ENCODE peak calls at places on chromosomes 4 and X, in five cellular contexts. I, H, F, T and P are unnamed samples.

GRCh38 chr4:129526812-129527211 is 430.9 kb downstream of the C4orf33 start:
- DNase-seq in T (no peak), H (peak; percentile 8), F (no peak), I (no peak), P (no peak)

GRCh38 chr4:6999172-7000086 is 43.7 kb upstream of the TADA2B start:
- DNase-seq in H (no peak), F (no peak), T (peak; percentile 28), I (no peak), P (no peak)

GRCh38 chr4:56637791-56638190 is 43.3 kb downstream of the HOPX start:
- DNase-seq in I (no peak), F (no peak), H (no peak), T (no peak), P (no peak)

GRCh38 chr4:140740422-140740821 is 15.8 kb downstream of the TBC1D9 start:
- DNase-seq in I (no peak), H (peak; percentile 50), T (no peak), F (no peak), P (no peak)

GRCh38 chrX:110806145-110806544 is 10.5 kb upstream of the CHRDL1 start:
- DNase-seq in F (no peak), I (no peak), T (no peak), H (no peak), P (no peak)

GRCh38 chr4:166493828-166494432 is 620.9 kb downstream of the TLL1 start:
- DNase-seq in H (no peak), I (no peak), F (no peak), T (no peak), P (no peak)

GRCh38 chr4:73870260-73870659 is 1.1 kb downstream of the CXCL1 start:
- DNase-seq in H (no peak), I (no peak), T (no peak), F (no peak), P (no peak)

GRCh38 chrX:149267878-149268813 is 237.0 kb downstream of the IDS start:
- DNase-seq in F (peak; percentile 24), T (no peak), I (no peak), H (no peak), P (no peak)

GRCh38 chr4:69951602-69952001 is 13.9 kb downstream of the CSN2 start:
- DNase-seq in T (no peak), I (no peak), F (no peak), H (no peak), P (no peak)

GRCh38 chrX:121876316-121876715 is 828.9 kb downstream of the GLUD2 start:
- DNase-seq in T (no peak), H (no peak), I (no peak), F (no peak), P (no peak)

GRCh38 chrX:43971966-43972961 is 926 bp downstream of the NDP start:
- DNase-seq in I (no peak), T (no peak), F (no peak), H (no peak), P (no peak)

GRCh38 chrX:9390121-9390520 is 74.7 kb upstream of the TBL1X start:
- DNase-seq in F (no peak), T (no peak), H (no peak), I (no peak), P (no peak)

GRCh38 chr4:116588783-116589182 is 496.6 kb downstream of the TRAM1L1 start:
- DNase-seq in I (no peak), H (no peak), F (no peak), T (no peak), P (no peak)

GRCh38 chr4:80322716-80323115 is 12.8 kb upstream of the CFAP299 start:
- DNase-seq in T (no peak), I (no peak), H (no peak), F (no peak), P (no peak)

DNA sequence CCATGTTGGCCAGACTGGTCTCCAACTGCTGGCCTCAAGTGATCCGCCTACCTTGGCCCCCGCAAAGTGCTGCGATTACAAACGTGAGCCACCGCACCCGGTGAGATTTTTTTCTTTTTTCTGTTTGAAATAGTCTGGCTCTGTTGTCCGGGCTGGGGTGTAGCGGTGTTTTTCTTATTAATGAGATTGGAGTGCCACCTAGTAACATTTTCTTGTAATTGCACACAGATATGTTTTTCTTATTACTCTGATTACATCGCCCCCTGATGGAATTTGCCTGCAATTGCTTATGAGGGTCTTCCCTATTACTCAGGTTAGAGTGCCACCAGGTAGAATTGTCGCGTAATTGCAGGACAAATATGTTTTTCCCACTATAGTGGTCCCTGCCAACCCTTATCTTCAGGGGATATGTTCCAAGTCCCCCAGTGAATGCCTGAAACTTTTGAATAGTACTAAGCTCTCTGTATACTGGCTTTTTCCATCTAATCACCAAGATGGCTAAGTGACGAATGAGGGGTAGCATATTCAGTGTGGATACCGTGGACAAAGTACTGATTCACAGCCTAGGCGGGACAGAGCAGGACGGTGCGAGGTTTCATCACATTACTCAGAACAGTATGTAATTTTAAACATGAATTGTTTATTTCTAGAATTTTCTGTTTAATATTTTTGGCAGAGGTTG is 8.6 kb upstream of the PDHA1 start:
- DNase-seq in I (no peak), H (peak; percentile 75), F (peak; percentile 15), T (peak; percentile 27), P (peak; percentile 24)
- TF ChIP-seq ATF2 in I (no peak), H (no peak), F (no peak), T (no peak), P (no peak)

GRCh38 chrX:131025336-131025735 is 32.8 kb upstream of the ARHGAP36 start:
- DNase-seq in H (peak; percentile 33), T (no peak), F (no peak), I (no peak), P (no peak)
- TF ChIP-seq ATF2 in H (no peak), T (no peak), F (no peak), I (no peak), P (no peak)

GRCh38 chr4:189917161-189917891 is 23.3 kb upstream of the FRG1 start:
- DNase-seq in H (no peak), F (no peak), I (no peak), T (no peak), P (no peak)

GRCh38 chr4:189921058-189921457 is 19.6 kb upstream of the FRG1 start:
- DNase-seq in I (no peak), T (no peak), F (no peak), H (no peak), P (no peak)
- TF ChIP-seq ATF2 in I (no peak), T (no peak), F (no peak), H (no peak), P (no peak)

DNA sequence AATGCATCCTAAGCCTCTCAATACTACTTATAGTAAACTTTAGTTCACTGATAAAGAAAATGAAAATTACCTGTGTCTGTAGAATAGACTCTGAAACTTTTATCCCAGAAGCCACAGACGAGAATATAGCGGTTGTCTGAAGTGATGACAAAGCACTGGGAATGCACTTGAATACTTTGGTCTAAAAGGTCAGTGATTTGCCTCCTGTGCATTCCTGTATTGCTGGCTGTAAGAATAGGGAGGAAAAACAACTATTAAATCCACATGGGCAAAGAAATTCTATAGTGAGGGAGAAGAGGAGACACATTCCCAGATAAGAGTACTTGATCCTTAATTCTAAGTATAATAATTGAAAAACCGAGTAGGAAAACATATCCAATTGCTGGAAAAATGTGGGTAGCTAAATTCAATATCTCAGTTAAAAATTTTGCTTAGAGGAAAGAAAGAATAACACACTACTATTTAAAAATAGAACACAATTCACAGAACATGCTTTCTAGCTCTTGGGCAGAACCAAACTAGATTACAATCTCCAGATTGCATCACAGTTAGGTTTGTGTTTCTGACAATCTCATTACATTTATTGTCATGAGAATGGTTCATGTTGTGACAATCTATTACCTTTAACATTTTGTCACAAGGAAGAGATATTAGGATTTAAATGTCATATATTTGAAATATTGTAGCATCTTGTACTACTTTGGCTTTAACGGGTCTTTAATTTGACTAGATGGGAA is 232.1 kb downstream of the DCLK2 start:
- DNase-seq in F (no peak), T (no peak), H (no peak), I (no peak), P (no peak)
- TF ChIP-seq ATF2 in F (no peak), T (no peak), H (no peak), I (no peak), P (no peak)

GRCh38 chr4:34280131-34280530 is 1964.2 kb downstream of the ARAP2 start:
- DNase-seq in T (no peak), H (no peak), F (no peak), I (no peak), P (no peak)
- TF ChIP-seq ATF2 in T (no peak), H (no peak), F (no peak), I (no peak), P (no peak)

GRCh38 chr4:94880976-94881375 is 123.2 kb downstream of the BMPR1B start:
- DNase-seq in T (no peak), F (no peak), I (no peak), H (no peak), P (no peak)

GRCh38 chr4:94882756-94883155 is 125.0 kb downstream of the BMPR1B start:
- DNase-seq in T (no peak), F (no peak), H (no peak), I (no peak), P (no peak)

DNA sequence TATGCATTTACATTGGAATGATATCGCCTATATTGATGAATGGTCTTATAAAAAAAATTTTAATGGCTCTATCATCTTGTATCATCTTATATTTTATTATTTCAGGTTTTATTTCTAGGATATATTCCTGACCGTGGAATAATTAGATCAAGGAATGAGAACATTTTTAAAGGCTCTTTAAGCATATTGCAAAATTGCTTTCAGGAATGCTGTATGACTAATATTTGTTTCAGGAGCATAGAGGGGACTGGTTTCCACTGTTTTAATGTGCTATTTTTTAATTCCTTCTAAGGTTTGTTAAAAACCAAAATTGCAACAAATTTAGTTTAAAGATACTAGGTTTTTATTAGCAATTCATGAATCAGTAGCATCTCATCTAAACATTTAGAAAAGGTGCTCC is 120.2 kb downstream of the BMPR1B start:
- DNase-seq in T (no peak), H (no peak), I (no peak), F (no peak), P (no peak)
- TF ChIP-seq ATF2 in T (no peak), H (no peak), I (no peak), F (no peak), P (no peak)